ENCODE peak calls at places on chromosomes 12 and 14, in six cellular contexts. W is K562, V is H1, Q is SK-N-SH, S is HepG2, P is GM12878. M is an unnamed sample.

GRCh38 chr12:42237052-42237852 is 796 bp downstream of the YAF2 start:
- DNase-seq in Q (peak), P (peak), V (peak), W (peak), S (peak), M (peak)

GRCh38 chr14:77872971-77873370 is 73.1 kb downstream of the ADCK1 start:
- DNase-seq in S (no peak), V (no peak), P (no peak), Q (no peak), W (no peak), M (no peak)

GRCh38 chr12:65885312-65885711 is 61.0 kb downstream of the HMGA2 start:
- DNase-seq in W (no peak), S (no peak), Q (no peak), P (no peak), V (no peak), M (no peak)

GRCh38 chr12:26273811-26274210 is 78.4 kb downstream of the SSPN start:
- DNase-seq in V (no peak), S (no peak), Q (no peak), P (no peak), W (peak), M (no peak)

GRCh38 chr12:88248606-88249005 is 106.5 kb downstream of the TMTC3 start:
- DNase-seq in W (no peak), V (no peak), Q (no peak), P (no peak), S (no peak), M (no peak)

GRCh38 chr12:71556881-71557280 is 106.8 kb downstream of the ZFC3H1 start:
- DNase-seq in Q (no peak), S (peak), P (no peak), W (no peak), V (peak), M (no peak)

GRCh38 chr12:89244536-89244935 is 107.8 kb downstream of the DUSP6 start:
- DNase-seq in W (no peak), P (no peak), Q (no peak), V (no peak), S (no peak), M (peak)

GRCh38 chr14:86999076-86999475 is 993.9 kb downstream of the GALC start:
- DNase-seq in P (no peak), Q (no peak), V (no peak), W (no peak), S (no peak), M (no peak)

GRCh38 chr14:92563359-92563758 is 49.8 kb downstream of the RIN3 start:
- DNase-seq in P (peak), S (no peak), W (no peak), V (no peak), Q (no peak), M (no peak)

GRCh38 chr14:24282736-24283135 is 11.3 kb upstream of the RABGGTA start:
- DNase-seq in W (no peak), P (no peak), S (no peak), V (no peak), Q (no peak), M (no peak)

GRCh38 chr14:61191751-61192150 is 89.4 kb downstream of the TMEM30B start:
- DNase-seq in Q (no peak), V (no peak), P (no peak), S (no peak), W (no peak), M (no peak)

GRCh38 chr14:34857689-34858449 is 17.3 kb downstream of the BAZ1A start:
- DNase-seq in V (no peak), W (no peak), Q (no peak), S (no peak), P (no peak), M (no peak)

GRCh38 chr12:64699504-64700115 is 59.6 kb downstream of the GNS start:
- DNase-seq in S (no peak), W (no peak), V (no peak), Q (no peak), P (no peak), M (peak)

GRCh38 chr12:64695550-64695949 is 63.7 kb downstream of the GNS start:
- DNase-seq in S (no peak), V (no peak), W (no peak), P (no peak), Q (no peak), M (no peak)

GRCh38 chr12:64694130-64695078 is 64.8 kb downstream of the GNS start:
- DNase-seq in P (no peak), S (no peak), Q (no peak), V (no peak), W (peak), M (no peak)

GRCh38 chr12:64691793-64692583 is 67.2 kb downstream of the GNS start:
- DNase-seq in P (no peak), V (no peak), S (no peak), W (no peak), Q (no peak), M (no peak)

GRCh38 chr12:64696065-64696741 is 63.0 kb downstream of the GNS start:
- DNase-seq in W (no peak), V (no peak), Q (peak), P (no peak), S (peak), M (no peak)
- TF ChIP-seq GABPA in W (no peak), V (no peak), Q (no peak), P (no peak), S (no peak), M (no peak)

GRCh38 chr14:65403231-65403630 is 9.3 kb upstream of the FUT8 start:
- DNase-seq in P (no peak), V (no peak), Q (no peak), S (no peak), W (no peak), M (no peak)
- TF ChIP-seq POLR2AphosphoS5 in P (no peak), V (no peak), Q (no peak), S (no peak), W (no peak), M (no peak)

DNA sequence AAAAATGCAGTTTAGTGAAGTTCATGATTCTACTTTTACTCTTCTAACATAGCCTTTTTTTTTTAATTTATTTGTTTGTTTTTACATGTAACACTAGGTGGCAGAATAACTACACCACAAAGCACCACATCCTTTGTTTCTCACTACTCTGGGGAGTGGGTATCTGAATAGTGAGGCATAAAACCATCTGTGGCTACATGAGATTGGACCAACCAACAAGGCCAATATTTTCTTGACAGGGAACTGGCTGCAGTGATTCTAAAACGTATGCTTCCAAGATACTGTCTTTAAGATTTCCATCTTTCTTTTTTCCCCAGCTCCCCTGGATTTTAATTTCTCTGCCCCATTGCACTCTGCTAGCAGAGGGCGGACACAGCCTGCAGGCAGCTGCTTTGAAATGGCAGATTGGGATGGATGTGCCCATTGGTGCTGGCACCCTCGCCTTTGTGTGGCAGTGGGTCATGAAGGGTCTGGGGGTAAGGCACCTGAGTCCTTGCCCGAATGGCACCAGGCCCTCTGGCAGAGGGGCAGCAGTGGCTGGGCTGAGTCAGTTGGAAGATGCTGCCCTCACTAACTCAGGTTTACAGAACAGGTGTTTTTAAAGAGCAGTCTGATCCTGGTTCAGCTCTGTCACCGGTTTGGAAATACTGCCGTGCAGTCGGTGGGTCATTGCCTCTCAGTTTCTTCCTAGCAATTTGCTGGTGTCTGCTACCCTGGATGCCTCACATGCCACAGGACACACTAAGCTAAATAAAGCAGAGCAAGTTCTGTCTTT is 429.1 kb downstream of the RAD51B start:
- DNase-seq in P (peak), V (no peak), Q (peak), W (no peak), S (peak), M (no peak)
- TF ChIP-seq GABPA in P (no peak), V (no peak), Q (no peak), W (no peak), S (no peak), M (no peak)

GRCh38 chr12:64876388-64877071 is 52.1 kb downstream of the TBC1D30 start:
- DNase-seq in W (no peak), S (no peak), Q (no peak), V (no peak), P (no peak), M (no peak)
- TF ChIP-seq POLR2AphosphoS5 in W (no peak), S (no peak), Q (no peak), V (no peak), P (no peak), M (no peak)

GRCh38 chr12:118548887-118549286 is 172.5 kb downstream of the SUDS3 start:
- DNase-seq in P (no peak), W (no peak), S (no peak), V (no peak), Q (no peak), M (no peak)

GRCh38 chr12:118541071-118541470 is 164.7 kb downstream of the SUDS3 start:
- DNase-seq in V (no peak), S (no peak), Q (no peak), W (no peak), P (no peak), M (no peak)

GRCh38 chr12:118541945-118542344 is 165.6 kb downstream of the SUDS3 start:
- DNase-seq in W (peak), S (no peak), V (no peak), Q (no peak), P (no peak), M (no peak)

GRCh38 chr12:118543651-118544050 is 167.3 kb downstream of the SUDS3 start:
- DNase-seq in S (no peak), P (no peak), W (no peak), Q (no peak), V (no peak), M (no peak)

DNA sequence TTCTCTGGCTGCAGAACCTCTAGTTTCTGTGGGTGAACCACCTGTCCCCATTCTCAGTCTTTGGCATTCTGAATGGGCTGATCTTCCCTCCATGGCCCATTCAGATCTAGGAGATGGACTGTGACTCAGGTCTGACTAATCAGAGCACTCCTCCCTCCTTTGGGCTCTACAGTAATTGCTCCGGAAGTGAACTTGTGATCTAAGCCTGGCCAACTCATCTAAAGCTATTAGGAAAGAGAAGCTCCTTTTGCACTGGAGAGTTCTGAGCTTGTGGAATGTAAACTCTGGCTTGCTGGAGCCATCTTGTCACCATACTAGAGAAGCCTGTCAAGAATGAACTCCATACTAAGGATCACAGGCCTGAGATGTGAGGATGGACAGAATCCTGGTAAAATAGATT is 168.2 kb downstream of the SUDS3 start:
- DNase-seq in S (peak), P (no peak), W (no peak), V (no peak), Q (no peak), M (no peak)
- TF ChIP-seq GABPA in S (peak), P (no peak), W (no peak), V (no peak), Q (no peak), M (no peak)

DNA sequence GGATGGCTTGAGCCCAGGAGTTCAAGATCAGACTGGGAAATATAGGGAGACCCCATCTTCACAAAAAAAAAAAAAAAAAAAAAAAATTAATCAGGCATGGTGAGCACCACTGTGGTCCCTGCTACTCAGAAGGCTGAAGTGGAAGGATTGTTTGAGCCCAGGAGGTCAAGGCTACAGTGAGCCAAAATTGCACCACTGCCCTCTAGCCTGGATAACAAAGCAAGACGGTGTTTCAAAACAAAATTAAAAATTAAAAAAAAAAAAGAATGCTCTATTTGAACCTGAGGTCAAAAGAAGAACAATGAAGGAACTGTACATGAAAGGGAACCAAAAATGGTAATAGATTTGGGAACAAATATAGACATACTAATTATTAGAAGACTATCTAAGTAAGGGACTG is 40.4 kb downstream of the BMP4 start:
- DNase-seq in Q (no peak), W (no peak), P (no peak), V (no peak), S (peak), M (no peak)
- TF ChIP-seq POLR2AphosphoS5 in Q (no peak), W (no peak), P (no peak), V (no peak), S (no peak), M (no peak)

GRCh38 chr14:51443195-51444018 is 203.4 kb downstream of the TMX1 start:
- DNase-seq in V (no peak), Q (no peak), S (no peak), P (no peak), W (no peak), M (no peak)
- TF ChIP-seq GABPA in V (no peak), Q (no peak), S (no peak), P (no peak), W (no peak), M (no peak)

DNA sequence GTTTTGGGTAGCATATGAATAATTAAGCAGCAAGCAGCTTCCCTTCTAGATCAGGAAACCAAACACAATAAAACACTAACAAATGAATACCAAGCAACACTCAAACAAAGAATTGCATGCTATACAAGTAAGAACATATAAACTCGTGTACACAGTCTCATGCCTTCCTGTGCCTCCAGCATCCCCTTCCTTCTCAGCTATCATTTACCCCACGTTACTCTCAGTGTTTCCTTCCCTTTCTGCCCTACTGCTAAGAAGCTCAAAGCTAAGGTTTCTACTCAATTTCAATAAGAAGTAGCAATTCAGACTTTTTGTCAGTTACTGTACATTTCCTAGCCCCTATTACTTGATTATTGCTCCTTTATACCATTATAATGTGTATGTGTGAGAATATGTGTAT is 81.0 kb downstream of the DUSP16 start:
- DNase-seq in V (no peak), W (no peak), Q (no peak), P (no peak), S (no peak), M (no peak)
- TF ChIP-seq POLR2AphosphoS5 in V (no peak), W (no peak), Q (no peak), P (no peak), S (no peak), M (no peak)

GRCh38 chr14:91280129-91280528 is 35.6 kb upstream of the GPR68 start:
- DNase-seq in Q (no peak), S (no peak), W (no peak), P (no peak), V (no peak), M (no peak)

GRCh38 chr14:91279354-91279753 is 34.9 kb upstream of the GPR68 start:
- DNase-seq in P (no peak), V (no peak), Q (peak), W (no peak), S (no peak), M (no peak)

GRCh38 chr14:91282954-91283645 is 38.6 kb upstream of the GPR68 start:
- DNase-seq in P (no peak), V (no peak), S (no peak), W (no peak), Q (no peak), M (no peak)

GRCh38 chr14:91283666-91284065 is 39.2 kb upstream of the GPR68 start:
- DNase-seq in W (no peak), P (no peak), Q (no peak), S (no peak), V (no peak), M (no peak)

DNA sequence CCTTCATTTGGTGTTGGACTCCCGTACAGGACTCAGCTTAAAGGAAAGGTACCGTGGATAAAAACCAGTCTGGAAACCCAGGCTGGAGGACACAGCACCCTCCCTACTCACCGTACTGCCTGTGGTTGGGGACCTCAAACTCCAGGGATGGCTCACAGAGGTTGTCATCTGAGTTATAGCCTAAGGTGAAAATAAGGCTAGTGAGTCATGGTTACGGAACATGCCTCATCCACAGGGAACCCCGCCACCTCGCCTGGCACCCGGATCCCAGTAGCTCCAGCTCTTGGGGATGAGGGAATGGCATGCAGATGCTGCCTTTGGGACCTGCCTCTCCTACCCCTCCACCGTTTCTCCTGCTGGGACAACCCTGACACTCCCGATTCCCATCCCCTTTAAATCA is 36.8 kb upstream of the GPR68 start:
- DNase-seq in Q (no peak), V (no peak), W (no peak), P (no peak), S (no peak), M (no peak)
- TF ChIP-seq GABPA in Q (no peak), V (no peak), W (no peak), P (no peak), S (no peak), M (no peak)

GRCh38 chr12:12676605-12677004 is 19.4 kb downstream of the GPR19 start:
- DNase-seq in Q (no peak), W (no peak), S (no peak), P (no peak), V (no peak), M (no peak)
- TF ChIP-seq POLR2AphosphoS5 in Q (no peak), W (no peak), S (no peak), P (no peak), V (no peak), M (no peak)